ENCODE peak calls at places on chromosomes 6 and 20, in four cellular contexts. N is H1, C is GM12878, I is K562. L is an unnamed sample.
A peak's percentile ranks its signal among the peaks of the same experiment; 100 is the strongest.

GRCh38 chr6:35498407-35499045 is 1.6 kb upstream of the TEAD3 start:
- DNase-seq in N (no peak), C (no peak), I (peak; percentile 76), L (no peak)

GRCh38 chr6:5443491-5443890 is 182.2 kb downstream of the FARS2 start:
- DNase-seq in N (no peak), C (no peak), I (no peak), L (no peak)

GRCh38 chr20:50311308-50312001 is 120.8 kb downstream of the CEBPB start:
- DNase-seq in N (no peak), C (no peak), I (no peak), L (no peak)

GRCh38 chr6:108622601-108623335 is 62.1 kb downstream of the FOXO3 start:
- DNase-seq in N (no peak), C (no peak), I (no peak), L (peak; percentile 38)

GRCh38 chr20:17843246-17844132 is 125.1 kb downstream of the SNX5 start:
- DNase-seq in N (no peak), C (no peak), I (no peak), L (no peak)

GRCh38 chr6:47992805-47993204 is 118.2 kb downstream of the PTCHD4 start:
- DNase-seq in N (no peak), C (no peak), I (no peak), L (no peak)

GRCh38 chr6:111625511-111626331 is 20.0 kb upstream of the TRAF3IP2 start:
- DNase-seq in N (no peak), C (no peak), I (no peak), L (peak; percentile 52)

GRCh38 chr6:18242062-18242851 is 22.1 kb downstream of the DEK start:
- DNase-seq in N (no peak), C (no peak), I (no peak), L (no peak)

GRCh38 chr20:19864130-19864529 is 106.1 kb downstream of the RIN2 start:
- DNase-seq in N (no peak), C (no peak), I (no peak), L (no peak)

GRCh38 chr6:16594849-16595248 is 166.4 kb downstream of the ATXN1 start:
- DNase-seq in N (no peak), C (no peak), I (no peak), L (no peak)

GRCh38 chr6:156791261-156791850 is 14.2 kb downstream of the ARID1B start:
- DNase-seq in N (no peak), C (peak; percentile 72), I (peak; percentile 41), L (peak; percentile 57)

GRCh38 chr6:33784787-33785186 is 4.1 kb downstream of the LEMD2 start:
- DNase-seq in N (no peak), C (no peak), I (no peak), L (no peak)

GRCh38 chr6:33782561-33782960 is 6.4 kb downstream of the LEMD2 start:
- DNase-seq in N (no peak), C (no peak), I (no peak), L (no peak)

GRCh38 chr6:33785766-33786165 is 3.2 kb downstream of the LEMD2 start:
- DNase-seq in N (no peak), C (no peak), I (no peak), L (no peak)

GRCh38 chr6:33781105-33781975 is 7.6 kb downstream of the LEMD2 start:
- DNase-seq in N (peak; percentile 72), C (no peak), I (no peak), L (no peak)

GRCh38 chr6:33783781-33784520 is 5.0 kb downstream of the LEMD2 start:
- DNase-seq in N (no peak), C (no peak), I (no peak), L (no peak)
- H3K4me1 ChIP-seq in N (peaks cover 28% of the 10 kb centered on the region), C (peaks cover 6% of the 10 kb centered on the region), I (peaks cover 10% of the 10 kb centered on the region), L (peaks cover 39% of the 10 kb centered on the region)

GRCh38 chr20:44796758-44797457 is 13.4 kb downstream of the RIMS4 start:
- DNase-seq in N (no peak), C (no peak), I (no peak), L (no peak)

GRCh38 chr20:44796311-44796710 is 14.0 kb downstream of the RIMS4 start:
- DNase-seq in N (no peak), C (no peak), I (no peak), L (no peak)

GRCh38 chr20:44802702-44803101 is 7.6 kb downstream of the RIMS4 start:
- DNase-seq in N (no peak), C (no peak), I (no peak), L (no peak)

GRCh38 chr20:44800398-44801046 is 9.8 kb downstream of the RIMS4 start:
- DNase-seq in N (peak; percentile 75), C (no peak), I (peak; percentile 38), L (peak; percentile 36)

DNA sequence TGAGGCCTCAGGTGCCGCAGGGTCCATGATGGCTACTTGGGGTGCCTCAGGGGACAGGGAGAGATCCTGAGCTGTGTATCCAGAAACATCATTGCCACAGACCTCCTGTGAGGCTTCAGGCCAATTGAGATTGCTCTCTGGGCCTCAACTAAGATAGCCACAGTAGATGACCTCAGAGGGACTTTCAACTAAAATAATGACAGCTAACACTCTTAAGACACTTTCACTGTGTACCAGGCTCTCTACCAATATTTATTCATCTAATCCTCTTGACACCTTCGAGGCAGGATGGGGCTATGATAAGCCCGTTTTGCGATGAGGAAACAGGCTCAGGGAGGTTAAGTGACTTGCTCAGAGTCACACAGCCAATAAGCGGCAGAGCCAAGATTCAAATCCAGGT is 10.7 kb downstream of the RIMS4 start:
- DNase-seq in N (no peak), C (no peak), I (no peak), L (no peak)
- TF ChIP-seq NRF1 in N (no peak), C (no peak), I (no peak), L (no peak)

GRCh38 chr6:165827190-165827518 is 164.1 kb upstream of the PDE10A start:
- DNase-seq in N (no peak), C (no peak), I (no peak), L (no peak)
- H3K4me1 ChIP-seq in N (no peaks in the 10 kb centered on the region), C (no peaks in the 10 kb centered on the region), I (no peaks in the 10 kb centered on the region), L (no peaks in the 10 kb centered on the region)

GRCh38 chr6:11343963-11344714 is 111.7 kb upstream of the NEDD9 start:
- DNase-seq in N (no peak), C (no peak), I (no peak), L (no peak)
- TF ChIP-seq NRF1 in N (no peak), C (no peak), I (no peak), L (no peak)

GRCh38 chr6:121479486-121480098 is 44.1 kb downstream of the GJA1 start:
- DNase-seq in N (no peak), C (no peak), I (no peak), L (no peak)

GRCh38 chr6:121482004-121482693 is 46.7 kb downstream of the GJA1 start:
- DNase-seq in N (no peak), C (no peak), I (no peak), L (peak; percentile 3)

GRCh38 chr6:121480099-121480713 is 44.8 kb downstream of the GJA1 start:
- DNase-seq in N (no peak), C (no peak), I (no peak), L (no peak)

GRCh38 chr6:121485359-121485809 is 49.9 kb downstream of the GJA1 start:
- DNase-seq in N (no peak), C (no peak), I (no peak), L (no peak)

GRCh38 chr6:121482751-121483150 is 47.3 kb downstream of the GJA1 start:
- DNase-seq in N (no peak), C (no peak), I (no peak), L (no peak)
- H3K4me1 ChIP-seq in N (no peaks in the 10 kb centered on the region), C (no peaks in the 10 kb centered on the region), I (no peaks in the 10 kb centered on the region), L (no peaks in the 10 kb centered on the region)

GRCh38 chr20:64261138-64261537 is 5.6 kb downstream of the PCMTD2 start:
- DNase-seq in N (peak; percentile 3), C (no peak), I (no peak), L (peak; percentile 86)
- TF ChIP-seq NRF1 in N (no peak), C (no peak), I (no peak), L (no peak)

GRCh38 chr20:49270736-49271135 is 7.1 kb downstream of the ZNFX1 start:
- DNase-seq in N (no peak), C (no peak), I (no peak), L (no peak)
- H3K4me1 ChIP-seq in N (no peaks in the 10 kb centered on the region), C (peaks cover 27% of the 10 kb centered on the region), I (peaks cover 10% of the 10 kb centered on the region), L (peaks cover 2% of the 10 kb centered on the region)

GRCh38 chr6:110178626-110179405 is 654 bp downstream of the WASF1 start:
- DNase-seq in N (peak; percentile 59), C (no peak), I (peak; percentile 34), L (peak; percentile 72)

GRCh38 chr6:110181131-110182027 is 1.2 kb downstream of the CDC40 start:
- DNase-seq in N (no peak), C (no peak), I (no peak), L (no peak)

GRCh38 chr6:110179406-110180227 is at the start of gene WASF1:
- DNase-seq in N (peak; percentile 95), C (peak; percentile 76), I (peak; percentile 92), L (peak; percentile 91)

GRCh38 chr6:110183292-110183691 is 3.1 kb downstream of the CDC40 start:
- DNase-seq in N (no peak), C (no peak), I (no peak), L (no peak)

DNA sequence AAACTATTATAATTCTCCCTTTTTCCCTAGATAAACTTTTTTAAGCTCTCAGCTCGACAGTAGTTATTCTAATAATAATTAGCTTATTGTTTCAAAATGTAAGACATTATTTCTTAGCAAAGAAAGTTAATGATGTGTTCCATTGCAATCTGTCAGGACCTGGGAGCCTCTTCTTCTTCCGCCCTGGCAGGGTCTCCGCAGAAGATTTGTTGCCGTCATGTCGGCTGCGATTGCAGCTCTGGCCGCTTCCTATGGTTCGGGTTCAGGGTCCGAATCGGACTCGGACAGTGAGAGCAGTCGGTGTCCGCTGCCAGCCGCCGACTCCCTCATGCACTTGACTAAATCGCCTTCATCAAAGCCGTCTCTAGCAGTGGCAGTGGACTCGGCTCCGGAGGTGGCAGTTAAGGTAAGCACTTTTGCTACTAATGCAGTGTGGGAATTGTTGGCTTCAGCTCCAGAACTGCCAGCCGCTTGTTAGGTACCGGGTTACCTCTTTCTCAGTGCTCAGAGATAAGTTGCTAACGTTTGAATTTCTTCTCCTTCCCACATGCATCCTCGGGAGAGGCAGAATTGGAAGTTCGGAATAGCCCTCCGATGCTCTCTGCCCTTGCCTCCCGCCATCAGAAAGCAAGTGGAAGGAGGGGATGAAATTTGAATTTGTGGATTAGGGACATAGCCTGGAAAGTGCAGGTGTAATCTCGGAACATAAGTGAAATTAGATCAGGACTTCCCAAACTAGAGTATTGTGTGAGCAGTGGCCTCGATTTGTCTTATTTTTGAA is at the start of gene CDC40:
- DNase-seq in N (peak; percentile 66), C (no peak), I (peak; percentile 63), L (peak; percentile 67)
- TF ChIP-seq NRF1 in N (no peak), C (no peak), I (no peak), L (no peak)

GRCh38 chr20:34524426-34524825 is 8.2 kb downstream of the DYNLRB1 start:
- DNase-seq in N (peak; percentile 11), C (no peak), I (no peak), L (no peak)

GRCh38 chr20:34527016-34527415 is 10.8 kb downstream of the DYNLRB1 start:
- DNase-seq in N (no peak), C (no peak), I (no peak), L (no peak)

GRCh38 chr20:34525342-34525708 is 9.1 kb downstream of the DYNLRB1 start:
- DNase-seq in N (peak; percentile 23), C (no peak), I (no peak), L (no peak)

GRCh38 chr20:34525709-34526416 is 9.6 kb downstream of the DYNLRB1 start:
- DNase-seq in N (no peak), C (no peak), I (no peak), L (peak; percentile 38)

GRCh38 chr20:34526466-34526865 is 10.2 kb downstream of the DYNLRB1 start:
- DNase-seq in N (no peak), C (no peak), I (no peak), L (no peak)
- H3K4me1 ChIP-seq in N (peaks cover 3% of the 10 kb centered on the region), C (peaks cover 8% of the 10 kb centered on the region), I (peaks cover 17% of the 10 kb centered on the region), L (peaks cover 17% of the 10 kb centered on the region)